ENCODE peak calls at places on chromosomes 12 and 14, in ten cellular contexts. J is A673, P is mucosa of descending colon, D is thoracic aorta, B is upper lobe of right lung, I is endothelial cell of umbilical vein, Z is adipocyte, U is A549, M is cardiac muscle cell, W is pancreas. K is an unnamed sample.

GRCh38 chr14:25993830-25994229 is 604.0 kb downstream of the NOVA1 start:
- DNase-seq in J (no peak), P (no peak), D (no peak), B (no peak), I (no peak), Z (no peak), U (no peak), M (no peak), W (no peak), K (no peak)

GRCh38 chr14:90627478-90627877 is 188.8 kb downstream of the TTC7B start:
- DNase-seq in J (no peak), P (no peak), D (no peak), B (no peak), I (no peak), Z (no peak), U (no peak), M (no peak), W (no peak), K (no peak)

GRCh38 chr12:75315518-75315917 is 14.6 kb downstream of the CAPS2 start:
- DNase-seq in J (no peak), P (no peak), D (no peak), B (no peak), I (no peak), Z (peak; percentile 61), U (no peak), M (peak; percentile 21), W (no peak), K (no peak)

GRCh38 chr14:80231732-80232131 is 20.4 kb upstream of the DIO2 start:
- DNase-seq in J (no peak), P (no peak), D (no peak), B (no peak), I (no peak), Z (no peak), U (no peak), M (no peak), W (no peak), K (no peak)

GRCh38 chr12:85466906-85467305 is 186.9 kb downstream of the ALX1 start:
- DNase-seq in J (no peak), P (no peak), D (no peak), B (no peak), I (no peak), Z (peak; percentile 53), U (no peak), M (no peak), W (no peak), K (no peak)

GRCh38 chr14:23605931-23606585 is 27.5 kb upstream of the JPH4 start:
- DNase-seq in J (no peak), P (no peak), D (no peak), B (no peak), I (no peak), Z (no peak), U (no peak), M (no peak), W (no peak), K (no peak)

GRCh38 chr12:31516702-31517101 is 74.2 kb downstream of the DENND5B start:
- DNase-seq in J (no peak), P (no peak), D (no peak), B (no peak), I (no peak), Z (no peak), U (no peak), M (no peak), W (no peak), K (no peak)

GRCh38 chr14:80017796-80018195 is 193.5 kb downstream of the DIO2 start:
- DNase-seq in J (no peak), P (no peak), D (no peak), B (no peak), I (no peak), Z (no peak), U (no peak), M (no peak), W (no peak), K (no peak)

GRCh38 chr14:51457858-51458562 is 193.7 kb upstream of the FRMD6 start:
- DNase-seq in J (no peak), P (no peak), D (no peak), B (no peak), I (no peak), Z (no peak), U (no peak), M (no peak), W (no peak), K (no peak)

GRCh38 chr12:11963841-11964471 is 106.8 kb upstream of the BCL2L14 start:
- DNase-seq in J (no peak), P (no peak), D (no peak), B (no peak), I (no peak), Z (no peak), U (no peak), M (no peak), W (no peak), K (no peak)

GRCh38 chr12:25677180-25677937 is 124.3 kb upstream of the LMNTD1 start:
- DNase-seq in J (no peak), P (no peak), D (no peak), B (no peak), I (no peak), Z (no peak), U (no peak), M (peak; percentile 43), W (no peak), K (no peak)
- H3K4me1 ChIP-seq in J (peaks cover 10% of the 10 kb centered on the region), P (no peaks in the 10 kb centered on the region), D (no peaks in the 10 kb centered on the region), B (no peaks in the 10 kb centered on the region), I (peaks cover 3% of the 10 kb centered on the region), Z (peaks cover 9% of the 10 kb centered on the region), U (no peaks in the 10 kb centered on the region), M (no peaks in the 10 kb centered on the region), W (no peaks in the 10 kb centered on the region), K (no peaks in the 10 kb centered on the region)

GRCh38 chr12:111411187-111411764 is 5.6 kb downstream of the SH2B3 start:
- DNase-seq in J (peak; percentile 87), P (no peak), D (no peak), B (no peak), I (no peak), Z (no peak), U (no peak), M (no peak), W (no peak), K (no peak)

GRCh38 chr12:111414711-111415252 is 9.1 kb downstream of the SH2B3 start:
- DNase-seq in J (no peak), P (no peak), D (no peak), B (no peak), I (no peak), Z (no peak), U (no peak), M (no peak), W (no peak), K (no peak)

GRCh38 chr12:111412007-111412829 is 6.5 kb downstream of the SH2B3 start:
- DNase-seq in J (peak; percentile 96), P (peak; percentile 60), D (no peak), B (no peak), I (peak; percentile 51), Z (no peak), U (no peak), M (peak; percentile 44), W (no peak), K (peak; percentile 61)

GRCh38 chr12:111412830-111413441 is 7.2 kb downstream of the SH2B3 start:
- DNase-seq in J (no peak), P (no peak), D (no peak), B (no peak), I (peak; percentile 32), Z (no peak), U (no peak), M (no peak), W (no peak), K (no peak)

GRCh38 chr12:111413442-111414086 is 7.8 kb downstream of the SH2B3 start:
- DNase-seq in J (peak; percentile 52), P (peak; percentile 65), D (no peak), B (no peak), I (peak; percentile 43), Z (peak; percentile 52), U (no peak), M (peak; percentile 60), W (no peak), K (peak; percentile 82)
- H3K4me1 ChIP-seq in J (peaks cover 56% of the 10 kb centered on the region), P (peaks cover 16% of the 10 kb centered on the region), D (peaks cover 54% of the 10 kb centered on the region), B (peaks cover 52% of the 10 kb centered on the region), I (peaks cover 58% of the 10 kb centered on the region), Z (peaks cover 56% of the 10 kb centered on the region), U (peaks cover 28% of the 10 kb centered on the region), M (peaks cover 28% of the 10 kb centered on the region), W (peaks cover 15% of the 10 kb centered on the region), K (peaks cover 40% of the 10 kb centered on the region)

GRCh38 chr14:61394542-61394941 is 73.2 kb downstream of the PRKCH start:
- DNase-seq in J (no peak), P (no peak), D (no peak), B (no peak), I (no peak), Z (no peak), U (no peak), M (no peak), W (no peak), K (no peak)
- H3K4me1 ChIP-seq in J (no peaks in the 10 kb centered on the region), P (no peaks in the 10 kb centered on the region), D (no peaks in the 10 kb centered on the region), B (peaks cover 8% of the 10 kb centered on the region), I (peaks cover 16% of the 10 kb centered on the region), Z (no peaks in the 10 kb centered on the region), U (no peaks in the 10 kb centered on the region), M (peaks cover 17% of the 10 kb centered on the region), W (no peaks in the 10 kb centered on the region), K (no peaks in the 10 kb centered on the region)

GRCh38 chr14:68377056-68377455 is 415.8 kb downstream of the ZFP36L1 start:
- DNase-seq in J (no peak), P (no peak), D (no peak), B (no peak), I (no peak), Z (no peak), U (no peak), M (no peak), W (no peak), K (no peak)

GRCh38 chr14:68376067-68376810 is 416.6 kb downstream of the ZFP36L1 start:
- DNase-seq in J (no peak), P (no peak), D (no peak), B (no peak), I (no peak), Z (no peak), U (no peak), M (no peak), W (no peak), K (no peak)

GRCh38 chr14:68380304-68380840 is 412.5 kb downstream of the ZFP36L1 start:
- DNase-seq in J (no peak), P (no peak), D (no peak), B (no peak), I (no peak), Z (no peak), U (no peak), M (no peak), W (no peak), K (no peak)

GRCh38 chr14:68377459-68377858 is 415.4 kb downstream of the ZFP36L1 start:
- DNase-seq in J (no peak), P (peak; percentile 69), D (no peak), B (no peak), I (peak; percentile 74), Z (no peak), U (no peak), M (peak; percentile 81), W (no peak), K (peak; percentile 80)

DNA sequence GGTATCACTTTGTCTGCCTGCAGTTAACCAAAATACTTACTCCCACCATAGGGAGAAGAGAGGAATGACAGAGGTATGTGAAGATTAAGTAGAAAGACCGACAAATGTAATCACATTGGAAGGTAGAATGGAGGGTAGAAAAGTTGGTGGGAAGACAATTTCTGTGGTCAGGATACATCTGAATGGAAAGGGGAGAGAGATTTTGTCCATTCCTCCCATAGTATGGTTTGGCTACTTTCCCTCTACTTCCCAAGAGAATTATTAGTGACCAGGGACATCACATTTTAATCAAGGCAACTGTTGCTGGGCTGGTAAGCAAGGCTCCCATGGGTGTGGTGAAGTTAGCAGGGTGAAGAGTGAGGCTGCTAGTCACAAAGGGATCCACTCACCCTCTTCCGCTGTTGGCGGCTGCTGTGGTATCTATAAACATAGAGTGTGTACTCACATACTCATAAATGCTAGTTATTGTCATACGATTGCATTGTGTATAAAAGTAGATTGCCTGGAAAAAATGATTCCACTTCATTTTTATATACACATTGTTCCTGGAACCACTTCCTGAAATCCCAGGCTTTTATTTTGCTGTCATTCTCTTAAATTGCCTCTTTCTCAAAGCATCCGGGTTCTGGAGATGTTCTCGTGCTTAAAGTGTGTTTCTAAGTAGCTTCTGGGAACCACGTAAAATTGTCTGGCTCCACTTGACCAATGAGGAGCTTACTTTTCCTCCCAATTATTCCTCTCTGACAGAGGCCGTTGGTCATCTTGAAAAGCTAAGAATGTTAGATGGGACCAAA is 413.2 kb downstream of the ZFP36L1 start:
- DNase-seq in J (no peak), P (peak; percentile 81), D (no peak), B (no peak), I (peak; percentile 57), Z (no peak), U (no peak), M (no peak), W (no peak), K (no peak)
- H3K4me1 ChIP-seq in J (peaks cover 12% of the 10 kb centered on the region), P (peaks cover 14% of the 10 kb centered on the region), D (peaks cover 66% of the 10 kb centered on the region), B (peaks cover 56% of the 10 kb centered on the region), I (peaks cover 12% of the 10 kb centered on the region), Z (peaks cover 39% of the 10 kb centered on the region), U (peaks cover 27% of the 10 kb centered on the region), M (peaks cover 20% of the 10 kb centered on the region), W (no peaks in the 10 kb centered on the region), K (peaks cover 23% of the 10 kb centered on the region)